ENCODE peak calls at places on chromosomes 1 and 21, in four cellular contexts. One of them, this sample, is unnamed.

GRCh38 chr1:18413906-18414305 is 66.8 kb upstream of the KLHDC7A start:
- DNase-seq in K562: no peak
- DNase-seq in A549: no peak
- DNase-seq in HepG2: no peak
- DNase-seq in this sample: no peak

GRCh38 chr1:206472886-206473285 is 2.6 kb downstream of the IKBKE start:
- DNase-seq in HepG2: no peak
- DNase-seq in K562: no peak
- DNase-seq in A549: no peak
- DNase-seq in this sample: no peak

GRCh38 chr1:66552287-66552686 is 18.3 kb downstream of the SGIP1 start:
- DNase-seq in HepG2: no peak
- DNase-seq in A549: no peak
- DNase-seq in K562: no peak
- DNase-seq in this sample: no peak

GRCh38 chr1:150551784-150552691 is 2.8 kb downstream of the ADAMTSL4 start:
- DNase-seq in A549: peak; percentile 60
- DNase-seq in HepG2: peak; percentile 91
- DNase-seq in K562: peak; percentile 93
- DNase-seq in this sample: no peak

GRCh38 chr1:234980224-234980656 is 148.4 kb downstream of the TOMM20 start:
- DNase-seq in HepG2: no peak
- DNase-seq in K562: no peak
- DNase-seq in A549: no peak
- DNase-seq in this sample: no peak

GRCh38 chr1:157245823-157246222 is 107.6 kb upstream of the ETV3 start:
- DNase-seq in A549: no peak
- DNase-seq in HepG2: no peak
- DNase-seq in K562: no peak
- DNase-seq in this sample: no peak

GRCh38 chr1:37031871-37032270 is 2.4 kb downstream of the GRIK3 start:
- DNase-seq in A549: no peak
- DNase-seq in HepG2: no peak
- DNase-seq in K562: no peak
- DNase-seq in this sample: no peak

GRCh38 chr1:89151021-89151420 is 24.8 kb downstream of the GBP7 start:
- DNase-seq in K562: no peak
- DNase-seq in A549: no peak
- DNase-seq in HepG2: no peak
- DNase-seq in this sample: no peak

GRCh38 chr1:51070011-51070410 is 32.0 kb upstream of the C1orf185 start:
- DNase-seq in A549: no peak
- DNase-seq in HepG2: no peak
- DNase-seq in K562: no peak
- DNase-seq in this sample: no peak

GRCh38 chr1:23524716-23525401 is 6.2 kb downstream of the E2F2 start:
- DNase-seq in K562: no peak
- DNase-seq in A549: no peak
- DNase-seq in HepG2: no peak
- DNase-seq in this sample: no peak

GRCh38 chr21:44708866-44709425 is 2.4 kb downstream of the TSPEAR start:
- DNase-seq in K562: no peak
- DNase-seq in HepG2: no peak
- DNase-seq in A549: no peak
- DNase-seq in this sample: no peak

GRCh38 chr1:85659174-85659573 is 49.1 kb downstream of the ZNHIT6 start:
- DNase-seq in A549: no peak
- DNase-seq in HepG2: no peak
- DNase-seq in K562: no peak
- DNase-seq in this sample: no peak

GRCh38 chr1:115130786-115131185 is 41.5 kb upstream of the TSPAN2 start:
- DNase-seq in K562: no peak
- DNase-seq in HepG2: no peak
- DNase-seq in A549: no peak
- DNase-seq in this sample: no peak

GRCh38 chr1:182388392-182389134 is 3.0 kb downstream of the GLUL start:
- DNase-seq in K562: no peak
- DNase-seq in A549: no peak
- DNase-seq in HepG2: no peak
- DNase-seq in this sample: no peak

DNA sequence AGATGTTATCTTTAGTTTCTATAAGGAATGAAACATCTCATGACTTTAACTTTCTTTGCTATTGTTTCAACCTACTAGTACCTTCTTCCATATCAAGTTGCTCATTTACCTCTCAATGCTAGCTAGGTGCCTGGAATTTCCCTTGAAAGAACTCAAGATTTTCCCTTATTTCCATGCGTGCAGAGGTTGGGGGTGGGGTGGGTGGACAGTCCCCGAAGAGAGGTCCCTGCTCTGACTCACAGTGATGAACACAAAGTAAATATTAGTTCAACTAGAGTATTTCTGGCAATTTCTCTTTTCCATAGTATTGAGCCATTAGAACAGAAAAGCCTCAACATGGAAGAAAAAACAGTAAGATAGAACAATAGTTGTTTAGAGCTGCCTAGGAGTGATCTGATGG is 239.0 kb upstream of the ZP4 start:
- DNase-seq in K562: no peak
- DNase-seq in A549: no peak
- DNase-seq in HepG2: no peak
- DNase-seq in this sample: no peak
- TF ChIP-seq NR3C1 in K562: no peak
- TF ChIP-seq NR3C1 in A549: no peak
- TF ChIP-seq NR3C1 in HepG2: no peak
- TF ChIP-seq NR3C1 in this sample: no peak

DNA sequence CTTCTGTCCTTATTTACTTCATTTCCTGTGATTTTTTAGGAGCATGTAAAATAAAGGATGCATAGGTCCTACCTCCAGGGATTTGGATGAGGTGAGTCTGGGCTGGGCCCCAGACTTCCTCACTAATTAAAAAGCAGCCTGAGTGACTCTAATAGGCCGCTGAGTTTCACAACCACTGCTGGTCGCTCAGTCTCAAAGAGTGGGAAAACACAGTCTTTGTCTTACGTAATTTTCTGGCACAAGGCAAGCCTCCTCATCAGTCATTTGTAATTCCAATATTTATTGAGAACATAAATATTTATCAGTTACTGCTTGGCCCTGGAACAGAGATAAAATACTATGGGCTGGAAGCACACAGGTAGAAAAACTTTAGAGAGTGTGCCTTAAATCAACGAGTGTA is 195.4 kb upstream of the RUNX1 start:
- DNase-seq in A549: no peak
- DNase-seq in K562: no peak
- DNase-seq in HepG2: no peak
- DNase-seq in this sample: no peak
- TF ChIP-seq NR3C1 in A549: no peak
- TF ChIP-seq NR3C1 in K562: no peak
- TF ChIP-seq NR3C1 in HepG2: no peak
- TF ChIP-seq NR3C1 in this sample: no peak

DNA sequence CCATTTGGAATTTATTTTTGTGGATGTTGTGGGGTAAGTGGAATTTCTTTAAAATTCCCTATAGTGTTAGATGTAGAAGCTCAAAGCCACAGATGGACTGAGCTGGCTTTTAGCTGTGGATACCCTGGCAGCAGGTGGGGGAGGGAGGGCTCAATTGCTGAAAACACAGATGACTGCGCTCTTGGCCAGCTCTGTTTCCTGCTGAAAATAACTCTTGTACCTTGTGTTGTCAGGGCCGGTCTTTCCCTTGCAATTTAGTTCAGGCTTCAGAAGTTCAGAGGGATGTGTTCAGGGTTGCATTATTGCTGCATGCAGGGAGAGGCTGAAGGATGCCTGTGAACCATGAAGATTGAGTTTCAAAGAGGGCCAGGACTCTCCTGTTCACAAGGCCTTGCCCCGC is 58.0 kb upstream of the GCLM start:
- DNase-seq in HepG2: no peak
- DNase-seq in K562: no peak
- DNase-seq in A549: no peak
- DNase-seq in this sample: no peak
- TF ChIP-seq NR3C1 in HepG2: no peak
- TF ChIP-seq NR3C1 in K562: no peak
- TF ChIP-seq NR3C1 in A549: no peak
- TF ChIP-seq NR3C1 in this sample: no peak

DNA sequence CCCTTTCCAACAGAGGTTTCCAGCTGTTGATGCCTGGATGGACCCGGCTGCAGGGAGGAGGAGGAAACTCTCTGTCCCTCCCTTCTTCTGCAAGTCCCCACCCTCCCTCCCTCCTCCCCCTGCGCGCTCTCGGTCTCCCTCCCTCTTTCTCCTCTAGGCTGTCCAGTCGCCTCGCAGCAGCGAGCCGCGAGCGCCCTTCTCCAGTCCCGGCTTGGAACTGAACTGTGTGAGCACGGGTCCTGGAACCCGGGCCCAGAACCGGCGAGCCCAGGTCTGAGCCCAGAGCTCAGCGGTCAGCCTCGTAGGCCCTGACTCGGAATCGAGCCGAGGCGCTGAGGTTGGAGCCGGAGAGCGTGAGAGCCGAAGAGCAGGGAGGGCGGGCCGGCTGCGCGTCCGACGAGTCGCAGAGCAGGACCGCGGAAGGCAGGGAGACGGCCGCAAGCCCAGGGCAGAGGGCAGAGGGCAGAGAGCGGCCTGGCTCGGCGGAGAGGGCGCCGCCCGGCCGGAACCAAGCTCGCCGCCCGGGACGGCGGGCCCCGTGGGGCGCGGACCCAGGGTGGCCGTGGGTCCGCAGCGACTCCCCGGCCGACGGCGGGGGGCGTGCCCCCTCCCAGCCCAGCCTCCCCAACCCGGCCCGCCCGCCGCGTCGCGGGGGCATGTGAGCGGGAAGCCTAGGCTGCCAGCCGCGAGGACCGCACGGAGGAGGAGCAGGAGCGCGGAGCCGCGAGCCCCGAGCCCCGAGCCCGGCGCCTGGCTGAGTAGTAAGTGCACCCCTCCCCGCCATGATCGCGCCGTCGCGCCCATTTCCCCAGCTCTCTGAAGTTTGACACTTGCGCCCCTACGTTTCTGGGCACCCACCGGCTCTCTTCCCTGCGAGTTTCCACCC is at the start of gene SOX13:
- DNase-seq in A549: peak; percentile 91
- DNase-seq in K562: peak; percentile 67
- DNase-seq in HepG2: peak; percentile 78
- DNase-seq in this sample: peak; percentile 84
- TF ChIP-seq NR3C1 in A549: no peak
- TF ChIP-seq NR3C1 in K562: no peak
- TF ChIP-seq NR3C1 in HepG2: no peak
- TF ChIP-seq NR3C1 in this sample: no peak

DNA sequence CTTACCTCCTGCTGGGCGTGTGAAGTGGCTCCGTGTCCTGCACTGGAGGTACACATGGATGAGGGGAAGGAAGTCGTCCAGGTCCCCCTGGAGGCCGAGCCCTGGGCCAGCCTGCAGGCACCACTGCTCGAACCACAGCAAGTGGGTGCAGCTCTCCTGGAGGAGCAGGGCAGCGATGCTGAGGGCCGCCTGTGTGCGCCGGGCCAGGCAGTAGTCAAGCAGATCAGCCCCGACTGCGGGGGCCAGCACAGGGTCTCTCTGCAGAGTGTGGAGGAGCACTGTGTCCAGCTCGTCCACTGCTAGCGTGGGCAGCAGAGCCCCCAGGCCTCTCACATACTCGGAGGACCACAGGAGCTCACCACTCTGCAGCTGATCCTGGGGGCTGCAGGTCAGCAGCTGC is 45.9 kb downstream of the URB1 start:
- DNase-seq in HepG2: no peak
- DNase-seq in K562: no peak
- DNase-seq in A549: no peak
- DNase-seq in this sample: no peak
- TF ChIP-seq NR3C1 in HepG2: no peak
- TF ChIP-seq NR3C1 in K562: no peak
- TF ChIP-seq NR3C1 in A549: no peak
- TF ChIP-seq NR3C1 in this sample: no peak

GRCh38 chr1:94332952-94333351 is 85.2 kb upstream of the ABCD3 start:
- DNase-seq in HepG2: peak; percentile 59
- DNase-seq in A549: no peak
- DNase-seq in K562: no peak
- DNase-seq in this sample: no peak
- TF ChIP-seq NR3C1 in HepG2: no peak
- TF ChIP-seq NR3C1 in A549: no peak
- TF ChIP-seq NR3C1 in K562: no peak
- TF ChIP-seq NR3C1 in this sample: no peak

GRCh38 chr21:36753556-36753955 is 54.6 kb downstream of the SIM2 start:
- DNase-seq in HepG2: no peak
- DNase-seq in A549: peak; percentile 40
- DNase-seq in K562: no peak
- DNase-seq in this sample: no peak

GRCh38 chr21:36757246-36757645 is 58.3 kb downstream of the SIM2 start:
- DNase-seq in A549: no peak
- DNase-seq in K562: peak; percentile 24
- DNase-seq in HepG2: no peak
- DNase-seq in this sample: no peak

GRCh38 chr21:36759348-36760083 is 60.6 kb downstream of the SIM2 start:
- DNase-seq in A549: no peak
- DNase-seq in HepG2: no peak
- DNase-seq in K562: no peak
- DNase-seq in this sample: no peak

GRCh38 chr21:36754241-36754881 is 55.4 kb downstream of the SIM2 start:
- DNase-seq in K562: no peak
- DNase-seq in HepG2: no peak
- DNase-seq in A549: no peak
- DNase-seq in this sample: no peak

DNA sequence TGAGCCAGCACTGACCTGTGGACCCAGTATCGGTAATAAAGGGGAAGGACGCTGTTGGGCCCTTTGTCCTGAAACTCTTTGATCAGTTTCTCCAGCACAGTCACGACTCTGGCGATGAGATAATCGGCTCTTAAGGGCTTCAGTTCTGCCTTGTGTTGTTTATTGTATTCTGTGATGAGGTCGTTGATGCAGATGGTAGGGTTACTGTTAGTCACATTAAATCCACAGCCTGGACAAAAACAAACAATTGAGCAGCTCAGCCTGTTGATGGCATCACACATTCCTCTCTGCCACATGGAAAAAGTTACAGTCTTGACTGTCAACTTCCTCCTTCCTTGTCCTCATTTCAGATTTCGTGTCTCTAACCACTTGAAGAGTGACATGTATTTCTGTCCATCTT is 57.6 kb downstream of the SIM2 start:
- DNase-seq in HepG2: peak; percentile 18
- DNase-seq in K562: no peak
- DNase-seq in A549: peak; percentile 59
- DNase-seq in this sample: no peak
- TF ChIP-seq NR3C1 in HepG2: no peak
- TF ChIP-seq NR3C1 in K562: no peak
- TF ChIP-seq NR3C1 in A549: no peak
- TF ChIP-seq NR3C1 in this sample: no peak

GRCh38 chr1:58848818-58849411 is 65.1 kb upstream of the JUN start:
- DNase-seq in A549: peak; percentile 94
- DNase-seq in K562: peak; percentile 63
- DNase-seq in HepG2: peak; percentile 25
- DNase-seq in this sample: no peak
- TF ChIP-seq NR3C1 in A549: no peak
- TF ChIP-seq NR3C1 in K562: no peak
- TF ChIP-seq NR3C1 in HepG2: no peak
- TF ChIP-seq NR3C1 in this sample: no peak